ENCODE peak calls at places on chromosomes 16 and 17, in ten cellular contexts. One of them, this sample, is unnamed.

GRCh38 chr16:67412294-67412693 is 4.0 kb downstream of the ZDHHC1 start:
- DNase-seq in substantia nigra: no peak
- DNase-seq in lung: no peak
- DNase-seq in AG08396: no peak
- DNase-seq in posterior cingulate gyrus: no peak
- DNase-seq in Calu3: no peak
- DNase-seq in ELR: no peak
- DNase-seq in hypothalamus: no peak
- DNase-seq in B cell: no peak
- DNase-seq in foreskin keratinocyte: no peak
- DNase-seq in this sample: no peak

GRCh38 chr17:75584358-75585175 is 3.0 kb upstream of the MYO15B start:
- DNase-seq in AG08396: no peak
- DNase-seq in hypothalamus: no peak
- DNase-seq in ELR: no peak
- DNase-seq in posterior cingulate gyrus: no peak
- DNase-seq in substantia nigra: no peak
- DNase-seq in Calu3: no peak
- DNase-seq in lung: no peak
- DNase-seq in foreskin keratinocyte: no peak
- DNase-seq in B cell: no peak
- DNase-seq in this sample: no peak

GRCh38 chr16:56450275-56450889 is 750 bp downstream of the NUDT21 start:
- DNase-seq in foreskin keratinocyte: no peak
- DNase-seq in ELR: peak
- DNase-seq in AG08396: peak
- DNase-seq in hypothalamus: no peak
- DNase-seq in B cell: no peak
- DNase-seq in substantia nigra: no peak
- DNase-seq in posterior cingulate gyrus: no peak
- DNase-seq in Calu3: no peak
- DNase-seq in lung: no peak
- DNase-seq in this sample: peak

GRCh38 chr17:79026345-79027273 is 2.6 kb downstream of the C1QTNF1 start:
- DNase-seq in AG08396: peak
- DNase-seq in B cell: no peak
- DNase-seq in substantia nigra: no peak
- DNase-seq in posterior cingulate gyrus: no peak
- DNase-seq in ELR: peak
- DNase-seq in lung: no peak
- DNase-seq in Calu3: peak
- DNase-seq in hypothalamus: no peak
- DNase-seq in foreskin keratinocyte: peak
- DNase-seq in this sample: peak

GRCh38 chr16:66211651-66212050 is 154.8 kb upstream of the CDH5 start:
- DNase-seq in Calu3: no peak
- DNase-seq in lung: no peak
- DNase-seq in foreskin keratinocyte: no peak
- DNase-seq in hypothalamus: no peak
- DNase-seq in substantia nigra: no peak
- DNase-seq in AG08396: no peak
- DNase-seq in B cell: no peak
- DNase-seq in ELR: no peak
- DNase-seq in posterior cingulate gyrus: no peak
- DNase-seq in this sample: no peak

GRCh38 chr17:30449480-30449879 is 27.7 kb upstream of the GOSR1 start:
- DNase-seq in AG08396: peak
- DNase-seq in B cell: no peak
- DNase-seq in lung: no peak
- DNase-seq in hypothalamus: peak
- DNase-seq in substantia nigra: peak
- DNase-seq in ELR: no peak
- DNase-seq in foreskin keratinocyte: no peak
- DNase-seq in Calu3: no peak
- DNase-seq in posterior cingulate gyrus: no peak
- DNase-seq in this sample: no peak

GRCh38 chr16:180921-181667 is 835 bp downstream of the HBQ1 start:
- DNase-seq in ELR: peak
- DNase-seq in AG08396: peak
- DNase-seq in Calu3: peak
- DNase-seq in substantia nigra: peak
- DNase-seq in lung: peak
- DNase-seq in foreskin keratinocyte: no peak
- DNase-seq in posterior cingulate gyrus: peak
- DNase-seq in hypothalamus: peak
- DNase-seq in B cell: peak
- DNase-seq in this sample: peak

GRCh38 chr17:38425744-38426143 is 2.5 kb upstream of the ARHGAP23 start:
- DNase-seq in hypothalamus: no peak
- DNase-seq in B cell: no peak
- DNase-seq in AG08396: no peak
- DNase-seq in posterior cingulate gyrus: no peak
- DNase-seq in Calu3: no peak
- DNase-seq in foreskin keratinocyte: no peak
- DNase-seq in substantia nigra: no peak
- DNase-seq in lung: no peak
- DNase-seq in ELR: peak
- DNase-seq in this sample: no peak

GRCh38 chr16:10558746-10559641 is 21.4 kb downstream of the EMP2 start:
- DNase-seq in substantia nigra: peak
- DNase-seq in foreskin keratinocyte: no peak
- DNase-seq in hypothalamus: peak
- DNase-seq in posterior cingulate gyrus: peak
- DNase-seq in AG08396: peak
- DNase-seq in lung: peak
- DNase-seq in Calu3: peak
- DNase-seq in ELR: peak
- DNase-seq in B cell: no peak
- DNase-seq in this sample: no peak

GRCh38 chr17:37662358-37662757 is 19.1 kb upstream of the DDX52 start:
- DNase-seq in AG08396: no peak
- DNase-seq in Calu3: no peak
- DNase-seq in hypothalamus: no peak
- DNase-seq in B cell: no peak
- DNase-seq in ELR: no peak
- DNase-seq in foreskin keratinocyte: no peak
- DNase-seq in substantia nigra: no peak
- DNase-seq in lung: no peak
- DNase-seq in posterior cingulate gyrus: no peak
- DNase-seq in this sample: no peak

GRCh38 chr16:19691161-19691850 is 26.7 kb downstream of the KNOP1 start:
- DNase-seq in hypothalamus: peak
- DNase-seq in posterior cingulate gyrus: peak
- DNase-seq in AG08396: no peak
- DNase-seq in B cell: no peak
- DNase-seq in lung: no peak
- DNase-seq in ELR: peak
- DNase-seq in Calu3: no peak
- DNase-seq in foreskin keratinocyte: no peak
- DNase-seq in substantia nigra: peak
- DNase-seq in this sample: no peak

GRCh38 chr17:13961262-13961661 is 108.0 kb upstream of the COX10 start:
- DNase-seq in AG08396: no peak
- DNase-seq in posterior cingulate gyrus: no peak
- DNase-seq in ELR: no peak
- DNase-seq in substantia nigra: no peak
- DNase-seq in Calu3: no peak
- DNase-seq in hypothalamus: no peak
- DNase-seq in B cell: no peak
- DNase-seq in lung: no peak
- DNase-seq in foreskin keratinocyte: no peak
- DNase-seq in this sample: no peak

GRCh38 chr17:36722121-36722902 is 120.9 kb downstream of the MRM1 start:
- DNase-seq in lung: peak
- DNase-seq in posterior cingulate gyrus: peak
- DNase-seq in substantia nigra: peak
- DNase-seq in hypothalamus: peak
- DNase-seq in B cell: peak
- DNase-seq in Calu3: peak
- DNase-seq in ELR: peak
- DNase-seq in AG08396: peak
- DNase-seq in foreskin keratinocyte: no peak
- DNase-seq in this sample: peak

GRCh38 chr17:20992987-20993862 is 49.6 kb downstream of the USP22 start:
- DNase-seq in hypothalamus: peak
- DNase-seq in Calu3: peak
- DNase-seq in B cell: peak
- DNase-seq in foreskin keratinocyte: peak
- DNase-seq in ELR: peak
- DNase-seq in lung: peak
- DNase-seq in posterior cingulate gyrus: peak
- DNase-seq in AG08396: peak
- DNase-seq in substantia nigra: peak
- DNase-seq in this sample: peak

GRCh38 chr17:57097832-57098421 is 12.9 kb downstream of the AKAP1 start:
- DNase-seq in B cell: no peak
- DNase-seq in Calu3: no peak
- DNase-seq in ELR: peak
- DNase-seq in hypothalamus: no peak
- DNase-seq in foreskin keratinocyte: no peak
- DNase-seq in substantia nigra: peak
- DNase-seq in AG08396: peak
- DNase-seq in lung: no peak
- DNase-seq in posterior cingulate gyrus: no peak
- DNase-seq in this sample: no peak

GRCh38 chr17:29238133-29238850 is 8.4 kb upstream of the CRYBA1 start:
- DNase-seq in B cell: no peak
- DNase-seq in foreskin keratinocyte: no peak
- DNase-seq in substantia nigra: no peak
- DNase-seq in Calu3: no peak
- DNase-seq in posterior cingulate gyrus: no peak
- DNase-seq in AG08396: no peak
- DNase-seq in ELR: peak
- DNase-seq in hypothalamus: no peak
- DNase-seq in lung: no peak
- DNase-seq in this sample: no peak

GRCh38 chr17:74523308-74523707 is 8.0 kb downstream of the CD300LB start:
- DNase-seq in posterior cingulate gyrus: no peak
- DNase-seq in hypothalamus: no peak
- DNase-seq in AG08396: peak
- DNase-seq in foreskin keratinocyte: no peak
- DNase-seq in Calu3: no peak
- DNase-seq in substantia nigra: no peak
- DNase-seq in lung: no peak
- DNase-seq in B cell: no peak
- DNase-seq in ELR: no peak
- DNase-seq in this sample: no peak

GRCh38 chr16:64892843-64893242 is 229.0 kb downstream of the CDH11 start:
- DNase-seq in B cell: no peak
- DNase-seq in foreskin keratinocyte: peak
- DNase-seq in Calu3: no peak
- DNase-seq in posterior cingulate gyrus: no peak
- DNase-seq in AG08396: peak
- DNase-seq in substantia nigra: no peak
- DNase-seq in hypothalamus: no peak
- DNase-seq in lung: no peak
- DNase-seq in ELR: peak
- DNase-seq in this sample: peak

GRCh38 chr17:51015145-51015558 is 105.5 kb downstream of the SPAG9 start:
- DNase-seq in lung: no peak
- DNase-seq in Calu3: no peak
- DNase-seq in hypothalamus: no peak
- DNase-seq in substantia nigra: no peak
- DNase-seq in B cell: no peak
- DNase-seq in AG08396: no peak
- DNase-seq in foreskin keratinocyte: no peak
- DNase-seq in posterior cingulate gyrus: no peak
- DNase-seq in ELR: no peak
- DNase-seq in this sample: no peak

GRCh38 chr17:43579570-43580140 is 33.5 kb upstream of the ETV4 start:
- DNase-seq in hypothalamus: no peak
- DNase-seq in lung: no peak
- DNase-seq in ELR: peak
- DNase-seq in AG08396: peak
- DNase-seq in substantia nigra: no peak
- DNase-seq in Calu3: no peak
- DNase-seq in foreskin keratinocyte: peak
- DNase-seq in posterior cingulate gyrus: no peak
- DNase-seq in B cell: no peak
- DNase-seq in this sample: peak

GRCh38 chr17:11598274-11599221 is at the start of gene DNAH9:
- DNase-seq in AG08396: peak
- DNase-seq in posterior cingulate gyrus: peak
- DNase-seq in foreskin keratinocyte: peak
- DNase-seq in B cell: no peak
- DNase-seq in substantia nigra: peak
- DNase-seq in ELR: no peak
- DNase-seq in hypothalamus: peak
- DNase-seq in lung: peak
- DNase-seq in Calu3: peak
- DNase-seq in this sample: peak

GRCh38 chr17:8012996-8013640 is 10.7 kb downstream of the GUCY2D start:
- DNase-seq in posterior cingulate gyrus: no peak
- DNase-seq in B cell: no peak
- DNase-seq in AG08396: no peak
- DNase-seq in foreskin keratinocyte: no peak
- DNase-seq in substantia nigra: no peak
- DNase-seq in lung: no peak
- DNase-seq in ELR: no peak
- DNase-seq in Calu3: no peak
- DNase-seq in hypothalamus: no peak
- DNase-seq in this sample: no peak

GRCh38 chr17:58302171-58302918 is 21.6 kb upstream of the MPO start:
- DNase-seq in Calu3: no peak
- DNase-seq in posterior cingulate gyrus: no peak
- DNase-seq in AG08396: no peak
- DNase-seq in ELR: no peak
- DNase-seq in B cell: peak
- DNase-seq in lung: peak
- DNase-seq in hypothalamus: no peak
- DNase-seq in foreskin keratinocyte: no peak
- DNase-seq in substantia nigra: no peak
- DNase-seq in this sample: no peak

GRCh38 chr17:49434821-49435581 is 20.3 kb upstream of the PHB1 start:
- DNase-seq in ELR: peak
- DNase-seq in Calu3: peak
- DNase-seq in AG08396: peak
- DNase-seq in hypothalamus: no peak
- DNase-seq in substantia nigra: peak
- DNase-seq in lung: no peak
- DNase-seq in posterior cingulate gyrus: no peak
- DNase-seq in foreskin keratinocyte: no peak
- DNase-seq in B cell: peak
- DNase-seq in this sample: peak

GRCh38 chr16:67027046-67027445 is 1.9 kb upstream of the CBFB start:
- DNase-seq in lung: no peak
- DNase-seq in posterior cingulate gyrus: no peak
- DNase-seq in AG08396: no peak
- DNase-seq in substantia nigra: no peak
- DNase-seq in B cell: no peak
- DNase-seq in Calu3: no peak
- DNase-seq in ELR: no peak
- DNase-seq in hypothalamus: no peak
- DNase-seq in foreskin keratinocyte: no peak
- DNase-seq in this sample: no peak

GRCh38 chr16:31093132-31093703 is 1.4 kb downstream of the VKORC1 start:
- DNase-seq in foreskin keratinocyte: no peak
- DNase-seq in Calu3: peak
- DNase-seq in AG08396: no peak
- DNase-seq in ELR: peak
- DNase-seq in lung: no peak
- DNase-seq in substantia nigra: peak
- DNase-seq in B cell: peak
- DNase-seq in hypothalamus: peak
- DNase-seq in posterior cingulate gyrus: no peak
- DNase-seq in this sample: peak

GRCh38 chr16:65934443-65934842 is 432.0 kb upstream of the CDH5 start:
- DNase-seq in substantia nigra: no peak
- DNase-seq in Calu3: no peak
- DNase-seq in lung: no peak
- DNase-seq in ELR: no peak
- DNase-seq in B cell: no peak
- DNase-seq in foreskin keratinocyte: no peak
- DNase-seq in posterior cingulate gyrus: no peak
- DNase-seq in AG08396: no peak
- DNase-seq in hypothalamus: no peak
- DNase-seq in this sample: no peak

GRCh38 chr17:49035470-49036269 is 38.5 kb downstream of the IGF2BP1 start:
- DNase-seq in AG08396: peak
- DNase-seq in foreskin keratinocyte: peak
- DNase-seq in Calu3: peak
- DNase-seq in B cell: no peak
- DNase-seq in ELR: peak
- DNase-seq in lung: no peak
- DNase-seq in substantia nigra: no peak
- DNase-seq in hypothalamus: no peak
- DNase-seq in posterior cingulate gyrus: no peak
- DNase-seq in this sample: peak

This sample was measured in RWPE1.